ENCODE peak calls at places on chromosome 16, in four cellular contexts. T is pancreas, Z is fibroblast of lung, Q is keratinocyte. J is an unnamed sample.

GRCh38 chr16:10466861-10467260 is 81.0 kb downstream of the ATF7IP2 start:
- DNase-seq in T (no peak), Q (no peak), Z (no peak), J (no peak)

GRCh38 chr16:73739049-73739769 is 557.4 kb upstream of the PSMD7 start:
- DNase-seq in Q (no peak), T (no peak), Z (no peak), J (no peak)

GRCh38 chr16:68658258-68658973 is 13.3 kb downstream of the CDH3 start:
- DNase-seq in Z (peak; percentile 27), Q (peak; percentile 86), T (no peak), J (peak; percentile 70)

GRCh38 chr16:20799599-20799998 is 6.7 kb downstream of the ERI2 start:
- DNase-seq in Z (peak; percentile 69), T (no peak), Q (no peak), J (no peak)

GRCh38 chr16:1102921-1103648 is 7.0 kb upstream of the C1QTNF8 start:
- DNase-seq in T (peak; percentile 71), Z (no peak), Q (no peak), J (no peak)

GRCh38 chr16:54651440-54651839 is 279.2 kb upstream of the IRX5 start:
- DNase-seq in Z (no peak), T (no peak), Q (no peak), J (no peak)

GRCh38 chr16:711548-712320 is 3.2 kb upstream of the METRN start:
- DNase-seq in Z (peak; percentile 53), T (peak; percentile 80), Q (no peak), J (no peak)

GRCh38 chr16:46947900-46948547 is 25.4 kb downstream of the DNAJA2 start:
- DNase-seq in Z (peak; percentile 59), Q (no peak), T (no peak), J (peak; percentile 26)

GRCh38 chr16:58002936-58003335 is 1.7 kb downstream of the USB1 start:
- DNase-seq in Z (no peak), Q (no peak), T (no peak), J (no peak)

GRCh38 chr16:1506494-1507213 is 13.5 kb downstream of the TELO2 start:
- DNase-seq in Q (no peak), Z (no peak), T (no peak), J (no peak)

GRCh38 chr16:31078597-31079341 is 4.5 kb downstream of the ZNF646 start:
- DNase-seq in Q (no peak), T (no peak), Z (no peak), J (no peak)
- H3K4me3 ChIP-seq in Q (no peak overlapping the region), T (no peak overlapping the region), Z (no peak overlapping the region), J (no peak overlapping the region)

DNA sequence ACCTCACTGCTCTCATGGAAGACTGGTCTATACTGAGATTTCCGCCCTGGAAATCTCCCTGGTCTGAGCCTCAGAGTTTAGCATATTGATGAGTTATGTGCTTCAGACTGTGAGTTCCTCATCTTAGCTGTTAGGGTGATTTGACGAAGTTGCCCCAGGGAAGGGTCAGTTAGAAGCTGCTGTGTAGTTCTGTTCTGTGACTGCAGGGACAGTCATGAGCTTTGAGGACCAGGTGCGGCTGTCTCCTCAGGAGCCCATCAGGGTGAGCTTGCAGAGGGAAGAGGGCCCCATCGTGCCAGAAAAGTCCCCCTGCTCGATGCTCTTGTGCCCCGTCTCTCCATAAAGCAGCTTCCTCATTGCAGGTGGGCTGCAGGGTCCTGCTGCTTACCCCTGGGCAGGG is 28.3 kb upstream of the IL17C start:
- DNase-seq in Z (no peak), T (no peak), Q (no peak), J (no peak)
- TF ChIP-seq CTCF in Z (no peak), T (no peak), Q (peak; percentile 30), J (no peak)

GRCh38 chr16:84599528-84600202 is 18.2 kb downstream of the COTL1 start:
- DNase-seq in Z (peak; percentile 89), Q (no peak), T (no peak), J (no peak)
- H3K4me3 ChIP-seq in Z (peak overlapping the region; percentile 24), Q (no peak overlapping the region), T (no peak overlapping the region), J (no peak overlapping the region)

DNA sequence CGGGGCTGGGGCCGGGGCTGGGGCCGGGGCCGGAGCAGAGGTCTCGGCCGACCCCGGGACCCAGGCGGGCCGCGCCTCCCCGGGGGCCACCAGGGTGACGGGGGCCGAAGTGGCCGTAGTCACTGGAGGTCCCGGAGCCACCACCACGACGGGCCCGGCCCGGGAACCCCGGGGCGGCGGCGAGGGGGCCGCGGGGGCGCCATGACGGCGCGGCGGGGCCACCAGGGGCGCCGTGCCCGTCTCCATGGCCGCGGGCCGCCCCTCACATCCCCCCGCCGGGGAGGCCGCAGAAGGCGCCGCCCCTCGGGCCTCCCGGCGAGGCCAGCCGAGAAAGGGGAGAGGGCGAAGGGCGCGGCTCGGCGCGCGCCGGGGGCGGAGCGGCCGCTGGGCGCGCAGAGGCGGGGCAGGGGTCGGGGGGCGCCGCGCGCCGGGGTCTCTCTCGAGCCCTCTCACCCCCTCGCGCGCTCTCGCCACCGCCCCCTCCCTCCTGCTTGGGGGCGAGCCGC is 303 bp downstream of the TBC1D10B start:
- DNase-seq in Z (no peak), T (no peak), Q (no peak), J (no peak)
- TF ChIP-seq CTCF in Z (no peak), T (no peak), Q (no peak), J (no peak)

DNA sequence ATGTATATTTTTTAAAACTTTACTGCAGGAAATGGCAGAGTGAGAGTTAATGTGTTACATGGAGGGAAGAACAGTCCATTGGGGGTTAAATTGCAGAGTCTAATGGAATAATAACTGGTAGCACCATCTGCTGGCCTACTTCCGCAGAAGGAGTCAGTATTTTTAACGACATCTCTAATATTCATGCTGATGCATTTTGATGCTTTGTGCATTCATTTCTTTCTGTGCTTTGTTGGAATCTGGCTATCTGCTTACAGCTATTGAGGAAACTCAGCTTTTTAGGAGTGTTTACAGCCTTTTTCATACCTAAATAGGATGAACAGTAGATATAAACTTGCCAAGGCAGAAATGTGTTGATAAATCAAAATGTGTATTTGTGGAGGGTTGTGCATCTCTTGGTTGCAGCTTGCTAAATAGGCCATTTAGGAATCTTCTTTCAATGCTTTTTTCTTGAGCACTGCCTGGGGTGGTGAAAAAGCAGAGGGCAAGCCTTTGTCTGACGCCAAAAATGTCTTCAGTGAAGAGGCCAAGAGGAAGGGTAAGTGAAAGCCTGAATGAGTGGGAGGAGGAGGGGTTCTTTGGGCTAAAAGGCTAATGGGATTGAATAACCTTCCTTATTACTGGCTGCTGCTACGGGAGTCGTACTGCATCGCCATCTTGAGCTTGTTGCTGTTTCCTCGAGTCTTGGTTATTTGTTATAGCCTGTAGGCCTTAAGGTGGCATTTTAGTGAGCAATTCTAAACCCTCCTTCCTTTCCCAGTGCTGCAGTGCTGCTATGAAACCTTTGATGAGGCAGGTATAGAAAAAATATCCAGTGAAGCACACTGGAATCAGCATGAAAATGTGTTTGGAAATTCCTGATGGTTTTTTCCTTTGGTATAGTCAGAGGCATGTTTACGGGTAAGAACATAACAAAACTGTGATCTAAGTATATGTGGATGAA is 153.3 kb downstream of the CHD9 start:
- DNase-seq in Z (peak; percentile 92), Q (peak; percentile 23), T (peak; percentile 29), J (peak; percentile 78)
- H3K4me3 ChIP-seq in Z (peak overlapping the region; percentile 97), Q (peak overlapping the region; percentile 83), T (peak overlapping the region; percentile 27), J (peak overlapping the region; percentile 65)

GRCh38 chr16:29317269-29317668 is 89.2 kb downstream of the NPIPB11 start:
- DNase-seq in T (no peak), Q (no peak), Z (no peak), J (no peak)

GRCh38 chr16:29316673-29317237 is 89.8 kb downstream of the NPIPB11 start:
- DNase-seq in Q (no peak), Z (peak; percentile 16), T (peak; percentile 71), J (no peak)

GRCh38 chr16:29315046-29315445 is 91.5 kb downstream of the NPIPB11 start:
- DNase-seq in T (no peak), Z (peak; percentile 25), Q (no peak), J (no peak)

GRCh38 chr16:29314292-29314934 is 92.1 kb downstream of the NPIPB11 start:
- DNase-seq in Q (no peak), Z (no peak), T (no peak), J (no peak)

GRCh38 chr16:29315916-29316517 is 90.5 kb downstream of the NPIPB11 start:
- DNase-seq in Q (no peak), Z (no peak), T (no peak), J (no peak)
- TF ChIP-seq CTCF in Q (no peak), Z (no peak), T (no peak), J (peak; percentile 18)

GRCh38 chr16:66740010-66740409 is 11.4 kb downstream of the DYNC1LI2 start:
- DNase-seq in Z (peak; percentile 49), Q (no peak), T (no peak), J (no peak)

GRCh38 chr16:66741131-66741900 is 10.1 kb downstream of the DYNC1LI2 start:
- DNase-seq in T (peak; percentile 94), Z (peak; percentile 94), Q (no peak), J (peak; percentile 85)

GRCh38 chr16:66740533-66740932 is 10.9 kb downstream of the DYNC1LI2 start:
- DNase-seq in Z (peak; percentile 43), T (no peak), Q (no peak), J (no peak)

GRCh38 chr16:66742409-66742808 is 9.0 kb downstream of the DYNC1LI2 start:
- DNase-seq in T (no peak), Z (no peak), Q (no peak), J (no peak)

GRCh38 chr16:66741971-66742396 is 9.4 kb downstream of the DYNC1LI2 start:
- DNase-seq in Z (no peak), T (no peak), Q (no peak), J (no peak)
- H3K4me3 ChIP-seq in Z (no peak overlapping the region), T (no peak overlapping the region), Q (no peak overlapping the region), J (no peak overlapping the region)

J was measured in LNCaP clone FGC.